ENCODE peak calls at places on chromosomes 5 and 9, in eight cellular contexts. T is lung, L is spleen, E is cardiac muscle cell, K is fibroblast of mammary gland, J is gastrocnemius medialis, B is fibroblast of the aortic adventitia, M is AG09309. F is an unnamed sample.

GRCh38 chr9:6413365-6414263 is 615 bp downstream of the UHRF2 start:
- DNase-seq in L (peak), K (peak), E (peak), M (no peak), B (no peak), T (peak), J (peak), F (peak)

GRCh38 chr9:5178126-5178805 is 7.2 kb downstream of the INSL6 start:
- DNase-seq in J (no peak), T (no peak), K (no peak), E (no peak), M (no peak), B (no peak), L (no peak), F (no peak)

GRCh38 chr9:115400801-115401200 is 282.8 kb upstream of the TNC start:
- DNase-seq in T (no peak), E (no peak), K (peak), L (no peak), M (peak), J (no peak), B (peak), F (no peak)

GRCh38 chr9:86637515-86637914 is 283.3 kb upstream of the TUT7 start:
- DNase-seq in M (no peak), J (no peak), T (no peak), E (peak), L (no peak), K (peak), B (peak), F (peak)

GRCh38 chr5:157148734-157149615 is 6.3 kb upstream of the MED7 start:
- DNase-seq in L (no peak), J (no peak), T (peak), B (peak), K (peak), E (peak), M (no peak), F (peak)

GRCh38 chr9:128068656-128069221 is 707 bp downstream of the SLC25A25 start:
- DNase-seq in T (no peak), E (no peak), J (no peak), M (no peak), L (peak), K (no peak), B (no peak), F (no peak)

GRCh38 chr5:67301285-67301904 is 104.8 kb upstream of the CD180 start:
- DNase-seq in T (peak), K (peak), L (no peak), M (peak), J (peak), E (no peak), B (peak), F (peak)

GRCh38 chr5:113255579-113256210 is 179.1 kb downstream of the TSSK1B start:
- DNase-seq in T (no peak), L (no peak), B (peak), J (no peak), E (no peak), M (no peak), K (no peak), F (no peak)

GRCh38 chr5:96896806-96897205 is 20.5 kb downstream of the ERAP2 start:
- DNase-seq in K (no peak), T (no peak), L (peak), B (no peak), E (no peak), M (no peak), J (no peak), F (no peak)

DNA sequence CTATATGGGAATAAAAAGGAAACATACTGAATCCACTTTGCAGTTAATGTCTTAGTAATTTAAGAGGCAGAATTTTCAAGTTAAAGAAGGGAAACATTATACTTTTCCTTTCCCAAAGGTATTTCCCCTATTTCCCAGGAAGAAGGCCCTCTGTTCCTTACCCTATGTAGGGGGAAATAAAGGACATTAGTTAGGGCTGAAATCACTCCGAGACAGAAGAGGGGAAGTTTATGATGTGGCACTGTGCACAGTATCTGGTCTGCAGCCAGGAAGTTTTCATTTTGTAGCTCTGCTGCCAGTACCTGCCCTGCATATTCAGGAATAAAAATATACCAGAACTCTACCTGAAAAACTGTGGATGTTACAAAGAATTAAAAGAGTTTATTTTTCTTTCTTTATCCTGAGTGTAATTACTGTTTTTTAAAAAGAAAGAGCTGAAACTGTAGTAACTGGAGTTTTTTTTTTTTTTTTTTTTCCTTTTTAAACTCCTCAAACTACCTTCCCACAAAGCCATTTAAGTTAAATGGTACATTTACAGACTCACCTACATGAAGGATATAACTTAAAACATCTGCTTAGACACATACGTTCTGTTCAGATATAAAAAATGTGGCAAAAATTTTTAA is 7.3 kb downstream of the MEF2C start:
- DNase-seq in B (peak), T (no peak), E (no peak), M (no peak), K (no peak), J (no peak), L (no peak), F (peak)
- H3K4me3 ChIP-seq in B (peak), T (no peak), E (no peak), M (no peak), K (no peak), J (peak), L (peak), F (no peak)

GRCh38 chr5:150413176-150413901 is 629 bp upstream of the CD74 start:
- DNase-seq in B (no peak), J (no peak), K (no peak), L (no peak), M (no peak), T (no peak), E (no peak), F (no peak)
- H3K4me3 ChIP-seq in B (no peak), J (peak), K (no peak), L (no peak), M (no peak), T (no peak), E (no peak), F (no peak)

DNA sequence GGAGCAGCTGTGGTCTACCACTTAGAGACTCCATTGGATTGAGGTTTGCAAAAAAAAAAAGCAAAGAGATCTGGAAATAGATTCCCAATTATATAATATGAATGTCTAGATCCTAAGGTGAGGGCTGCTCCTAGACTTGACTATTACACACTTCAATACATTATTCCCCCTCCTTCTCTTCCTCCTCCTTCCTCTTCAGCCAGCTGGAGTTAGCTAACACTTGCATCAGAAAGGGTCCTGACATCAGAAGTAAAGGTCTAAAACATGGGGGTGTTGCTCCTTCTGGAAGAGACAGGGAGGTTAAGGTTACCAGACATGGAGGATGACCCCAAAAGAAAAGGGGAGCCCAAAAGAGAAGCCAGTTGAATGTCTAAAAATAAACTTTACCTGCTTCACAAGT is 12.9 kb upstream of the NR3C1 start:
- DNase-seq in B (no peak), T (no peak), K (no peak), J (no peak), L (no peak), E (no peak), M (no peak), F (no peak)
- H3K4me3 ChIP-seq in B (no peak), T (no peak), K (no peak), J (no peak), L (no peak), E (no peak), M (no peak), F (no peak)

GRCh38 chr9:95043826-95044225 is 273.7 kb downstream of the FANCC start:
- DNase-seq in M (no peak), K (no peak), J (no peak), L (no peak), T (no peak), B (no peak), E (peak), F (no peak)

GRCh38 chr9:95045751-95046150 is 271.8 kb downstream of the FANCC start:
- DNase-seq in E (peak), T (no peak), K (no peak), B (no peak), M (no peak), J (no peak), L (no peak), F (no peak)

GRCh38 chr9:95048225-95049087 is 269.1 kb downstream of the FANCC start:
- DNase-seq in T (peak), B (peak), M (no peak), L (peak), E (peak), K (peak), J (peak), F (peak)

GRCh38 chr9:95047452-95048224 is 269.9 kb downstream of the FANCC start:
- DNase-seq in T (no peak), J (no peak), B (no peak), E (no peak), L (no peak), K (no peak), M (no peak), F (no peak)

DNA sequence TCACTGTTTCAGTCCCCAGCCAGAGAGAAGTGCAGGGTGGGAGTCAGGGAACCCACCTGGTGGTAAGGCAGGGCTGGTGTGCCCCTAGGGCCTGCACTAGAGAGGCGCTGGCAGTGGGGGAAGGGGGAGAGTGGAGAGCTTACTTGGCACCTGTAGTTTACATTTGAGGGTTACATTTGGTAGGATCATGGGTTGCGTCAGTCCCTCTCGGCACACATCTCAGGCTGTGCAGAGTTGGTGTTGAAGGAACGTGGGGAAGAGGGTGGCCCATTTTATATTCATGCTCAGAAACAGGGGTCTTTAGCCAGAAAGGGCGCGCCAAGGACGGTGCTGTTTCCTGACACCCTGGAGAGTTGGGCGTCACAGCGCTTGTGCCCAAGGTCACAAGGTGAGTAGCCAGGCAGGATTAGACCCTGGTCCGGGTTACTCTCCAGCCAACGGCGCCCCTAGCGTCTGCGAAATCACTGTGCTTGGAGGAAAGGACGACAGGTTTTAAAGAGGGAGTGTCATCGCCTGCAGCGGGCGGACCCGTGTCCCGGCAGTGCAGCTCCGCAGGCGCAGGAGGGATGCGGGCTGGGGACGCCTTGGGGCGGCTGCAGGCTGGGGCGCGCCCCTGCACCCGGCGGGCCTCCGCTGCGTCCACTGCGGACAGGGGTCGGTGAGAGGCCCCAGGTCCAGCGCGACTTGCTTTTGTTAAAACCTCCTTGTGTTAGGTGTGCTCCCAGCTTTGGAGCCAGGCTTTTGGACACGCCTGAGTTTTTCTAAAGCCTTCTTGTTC is 272.6 kb downstream of the FANCC start:
- DNase-seq in L (no peak), T (no peak), B (no peak), E (peak), J (peak), K (no peak), M (no peak), F (no peak)
- H3K4me3 ChIP-seq in L (no peak), T (no peak), B (no peak), E (peak), J (peak), K (no peak), M (no peak), F (no peak)

GRCh38 chr5:79122963-79123362 is 11.4 kb downstream of the BHMT start:
- DNase-seq in M (no peak), L (no peak), T (no peak), E (no peak), B (no peak), K (no peak), J (no peak), F (peak)

GRCh38 chr5:79119486-79119885 is 7.9 kb downstream of the BHMT start:
- DNase-seq in B (no peak), M (no peak), J (no peak), T (no peak), E (no peak), L (no peak), K (peak), F (peak)

GRCh38 chr5:79120221-79120620 is 8.6 kb downstream of the BHMT start:
- DNase-seq in L (no peak), E (no peak), B (no peak), J (no peak), T (no peak), K (no peak), M (no peak), F (no peak)
- H3K4me3 ChIP-seq in L (no peak), E (no peak), B (no peak), J (no peak), T (no peak), K (no peak), M (no peak), F (no peak)

DNA sequence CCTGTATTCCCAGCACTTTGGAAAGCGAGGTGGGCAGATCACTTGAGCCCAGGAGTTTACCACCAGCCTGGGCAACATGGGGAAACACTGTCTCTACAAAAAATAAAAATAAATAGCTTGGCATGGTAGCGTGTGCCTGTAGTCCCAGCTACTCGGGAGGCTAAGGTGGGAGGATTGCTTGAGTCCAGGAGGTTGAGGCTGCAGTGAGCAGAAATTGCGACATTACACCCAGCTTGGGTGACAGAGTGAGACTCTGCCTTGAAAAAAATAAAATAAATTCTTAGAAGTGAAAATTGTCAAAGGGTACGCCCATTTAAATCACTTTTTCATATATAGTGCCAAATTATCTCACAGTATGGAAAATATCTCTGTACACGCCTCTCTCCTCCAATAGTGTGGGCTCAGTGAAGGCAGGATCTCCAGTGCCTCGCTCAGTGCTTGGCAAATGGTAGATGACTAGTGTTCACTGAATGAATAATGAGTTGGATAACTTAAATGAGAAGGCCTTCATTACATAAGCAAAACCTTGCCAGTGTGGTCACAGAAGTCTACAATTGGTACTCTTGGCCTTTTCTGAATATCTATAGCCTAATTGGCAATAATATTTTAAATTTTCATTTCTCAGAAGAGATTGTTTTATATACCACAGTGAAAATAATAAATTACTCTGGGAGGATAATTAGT is 9.4 kb upstream of the CCL28 start:
- DNase-seq in M (no peak), K (no peak), L (no peak), B (peak), J (no peak), E (no peak), T (no peak), F (no peak)
- H3K4me3 ChIP-seq in M (no peak), K (no peak), L (no peak), B (no peak), J (no peak), E (no peak), T (no peak), F (no peak)